ENCODE peak calls at places on chromosomes 11 and 22, in seven cellular contexts. S is pancreas; K is CD8-positive, alpha-beta memory T cell; D is suprapubic skin; T is A549; P is mesendoderm; H is GM23338. W is an unnamed sample. For H3K4me1, the result is how much of the 10 kb centered on the place peaks cover.

GRCh38 chr11:63985812-63986155 is 454 bp upstream of the OTUB1 start:
- DNase-seq in P (no peak), K (peak), S (no peak), H (peak), T (no peak), D (no peak), W (peak)

GRCh38 chr11:126497581-126498109 is 142.2 kb downstream of the ST3GAL4 start:
- DNase-seq in K (no peak), S (peak), T (no peak), P (peak), D (no peak), H (no peak), W (no peak)

GRCh38 chr11:35065566-35065965 is 73.4 kb upstream of the CD44 start:
- DNase-seq in P (no peak), S (no peak), K (no peak), D (no peak), H (no peak), T (no peak), W (no peak)

GRCh38 chr11:17684550-17684949 is 34.8 kb upstream of the MYOD1 start:
- DNase-seq in T (no peak), S (no peak), P (no peak), H (no peak), K (no peak), D (no peak), W (no peak)

GRCh38 chr22:36332623-36333331 is 55.0 kb downstream of the MYH9 start:
- DNase-seq in H (no peak), P (peak), K (peak), T (no peak), D (no peak), S (no peak), W (peak)

GRCh38 chr11:1546077-1546535 is 26.0 kb downstream of the DUSP8 start:
- DNase-seq in H (peak), P (no peak), T (no peak), S (no peak), K (no peak), D (no peak), W (peak)

GRCh38 chr11:113090716-113091577 is 129.7 kb downstream of the NCAM1 start:
- DNase-seq in S (no peak), K (no peak), P (no peak), H (no peak), D (no peak), T (no peak), W (no peak)

GRCh38 chr22:35824256-35824655 is 106.6 kb downstream of the APOL5 start:
- DNase-seq in K (no peak), D (no peak), S (no peak), P (no peak), T (no peak), H (no peak), W (no peak)

GRCh38 chr11:113668255-113668654 is 37.9 kb downstream of the TMPRSS5 start:
- DNase-seq in T (no peak), H (no peak), S (no peak), D (no peak), K (no peak), P (no peak), W (no peak)

GRCh38 chr11:46649180-46649738 is 31.9 kb downstream of the ATG13 start:
- DNase-seq in T (no peak), D (no peak), H (no peak), P (peak), K (no peak), S (no peak), W (no peak)

GRCh38 chr22:37198290-37199102 is 10.4 kb upstream of the C1QTNF6 start:
- DNase-seq in S (peak), D (peak), H (peak), P (peak), K (peak), T (peak), W (peak)

GRCh38 chr11:95827661-95828060 is 37.4 kb downstream of the CEP57 start:
- DNase-seq in P (no peak), K (no peak), H (no peak), S (no peak), T (no peak), D (no peak), W (no peak)

GRCh38 chr22:45516923-45517675 is 14.4 kb downstream of the FBLN1 start:
- DNase-seq in K (no peak), H (peak), D (no peak), T (no peak), S (no peak), P (peak), W (no peak)

GRCh38 chr11:32090774-32091370 is at the start of gene RCN1:
- DNase-seq in T (peak), S (peak), D (peak), K (peak), H (peak), P (peak), W (peak)

GRCh38 chr11:65355776-65356393 is 1.3 kb downstream of the TIGD3 start:
- DNase-seq in P (peak), D (peak), K (peak), T (no peak), S (peak), H (peak), W (peak)

GRCh38 chr22:20613301-20613700 is 105.9 kb downstream of the MED15 start:
- DNase-seq in D (no peak), H (no peak), P (no peak), S (no peak), K (no peak), T (no peak), W (no peak)

GRCh38 chr22:38987171-38987895 is 5.2 kb downstream of the APOBEC3B start:
- DNase-seq in T (no peak), S (no peak), H (no peak), D (no peak), P (no peak), K (no peak), W (no peak)

GRCh38 chr22:21754523-21755128 is 19.0 kb upstream of the YPEL1 start:
- DNase-seq in H (no peak), P (peak), S (no peak), K (no peak), D (no peak), T (no peak), W (peak)

GRCh38 chr11:130209128-130209932 is 49.7 kb downstream of the ST14 start:
- DNase-seq in S (no peak), D (peak), P (no peak), K (no peak), T (no peak), H (no peak), W (peak)

GRCh38 chr11:37449146-37449545 is 851.1 kb upstream of the RAG2 start:
- DNase-seq in K (no peak), T (no peak), S (no peak), H (peak), D (no peak), P (peak), W (no peak)

GRCh38 chr22:49934891-49935557 is 16.6 kb downstream of the CRELD2 start:
- DNase-seq in S (peak), H (peak), D (no peak), T (no peak), K (peak), P (no peak), W (peak)

GRCh38 chr11:65493367-65494176 is 5.3 kb upstream of the MALAT1 start:
- DNase-seq in T (peak), H (peak), D (peak), K (no peak), S (no peak), P (peak), W (peak)

GRCh38 chr11:92762175-92762574 is 207.3 kb upstream of the MTNR1B start:
- DNase-seq in K (no peak), S (no peak), T (no peak), H (no peak), P (no peak), D (no peak), W (no peak)

GRCh38 chr11:33674035-33674814 is 26.4 kb downstream of the C11orf91 start:
- DNase-seq in T (no peak), H (no peak), D (no peak), K (no peak), S (no peak), P (peak), W (no peak)

GRCh38 chr11:31874631-31875191 is 63.6 kb upstream of the PAX6 start:
- DNase-seq in P (peak), H (no peak), T (no peak), K (no peak), S (no peak), D (no peak), W (no peak)

GRCh38 chr11:1327064-1327460 is 17.6 kb upstream of the TOLLIP start:
- DNase-seq in S (no peak), K (no peak), P (no peak), H (no peak), D (no peak), T (no peak), W (no peak)

GRCh38 chr11:73995731-73996130 is 13.1 kb upstream of the UCP2 start:
- DNase-seq in K (peak), H (no peak), T (no peak), D (no peak), S (no peak), P (no peak), W (no peak)

GRCh38 chr11:7115775-7116174 is 27.0 kb downstream of the RBMXL2 start:
- DNase-seq in D (no peak), P (no peak), T (no peak), K (no peak), H (no peak), S (no peak), W (no peak)

GRCh38 chr11:63362196-63362829 is 7.3 kb upstream of the SLC22A9 start:
- DNase-seq in D (no peak), T (no peak), P (no peak), H (no peak), S (no peak), K (no peak), W (no peak)

GRCh38 chr11:47506363-47506762 is 46.6 kb downstream of the CELF1 start:
- DNase-seq in D (no peak), P (no peak), T (no peak), S (no peak), K (no peak), H (no peak), W (no peak)

GRCh38 chr11:134275534-134276395 is at the start of gene GLB1L3:
- DNase-seq in K (peak), H (peak), D (no peak), T (peak), S (peak), P (peak), W (peak)

GRCh38 chr11:12429155-12429554 is 51.8 kb downstream of the PARVA start:
- DNase-seq in T (no peak), H (no peak), D (no peak), S (no peak), K (no peak), P (no peak), W (no peak)

GRCh38 chr11:12421386-12421785 is 44.0 kb downstream of the PARVA start:
- DNase-seq in S (no peak), H (no peak), T (no peak), K (no peak), P (no peak), D (no peak), W (no peak)

GRCh38 chr11:12430351-12430750 is 53.0 kb downstream of the PARVA start:
- DNase-seq in T (no peak), D (no peak), P (no peak), H (no peak), S (no peak), K (no peak), W (no peak)

GRCh38 chr11:12430912-12431311 is 53.5 kb downstream of the PARVA start:
- DNase-seq in D (peak), K (no peak), P (no peak), H (no peak), S (no peak), T (peak), W (no peak)

DNA sequence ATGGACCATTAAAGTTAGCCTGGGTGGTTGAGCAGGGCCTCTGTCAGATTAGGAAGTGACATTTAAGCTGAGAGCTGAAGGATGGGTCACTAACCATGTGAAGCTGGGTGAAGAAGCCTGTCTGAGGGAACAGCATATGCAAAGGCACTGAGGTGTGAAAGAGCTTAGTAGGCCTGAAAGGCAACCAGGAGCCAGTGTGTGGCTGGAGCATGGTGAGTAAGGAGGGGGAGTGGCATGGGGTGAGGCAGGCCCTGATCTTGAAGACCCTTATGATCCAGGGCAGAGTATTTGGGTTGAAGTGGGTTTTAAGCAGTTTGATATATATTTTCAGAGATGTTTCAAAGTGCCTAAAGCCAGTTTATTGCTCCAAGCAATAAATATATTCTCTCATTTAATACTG is 48.8 kb downstream of the PARVA start:
- DNase-seq in H (no peak), K (no peak), D (no peak), T (no peak), S (no peak), P (no peak), W (no peak)
- H3K4me1 ChIP-seq in H (under half), K (under half), D (under half), T (under half), S (under half), P (under half), W (under half)

DNA sequence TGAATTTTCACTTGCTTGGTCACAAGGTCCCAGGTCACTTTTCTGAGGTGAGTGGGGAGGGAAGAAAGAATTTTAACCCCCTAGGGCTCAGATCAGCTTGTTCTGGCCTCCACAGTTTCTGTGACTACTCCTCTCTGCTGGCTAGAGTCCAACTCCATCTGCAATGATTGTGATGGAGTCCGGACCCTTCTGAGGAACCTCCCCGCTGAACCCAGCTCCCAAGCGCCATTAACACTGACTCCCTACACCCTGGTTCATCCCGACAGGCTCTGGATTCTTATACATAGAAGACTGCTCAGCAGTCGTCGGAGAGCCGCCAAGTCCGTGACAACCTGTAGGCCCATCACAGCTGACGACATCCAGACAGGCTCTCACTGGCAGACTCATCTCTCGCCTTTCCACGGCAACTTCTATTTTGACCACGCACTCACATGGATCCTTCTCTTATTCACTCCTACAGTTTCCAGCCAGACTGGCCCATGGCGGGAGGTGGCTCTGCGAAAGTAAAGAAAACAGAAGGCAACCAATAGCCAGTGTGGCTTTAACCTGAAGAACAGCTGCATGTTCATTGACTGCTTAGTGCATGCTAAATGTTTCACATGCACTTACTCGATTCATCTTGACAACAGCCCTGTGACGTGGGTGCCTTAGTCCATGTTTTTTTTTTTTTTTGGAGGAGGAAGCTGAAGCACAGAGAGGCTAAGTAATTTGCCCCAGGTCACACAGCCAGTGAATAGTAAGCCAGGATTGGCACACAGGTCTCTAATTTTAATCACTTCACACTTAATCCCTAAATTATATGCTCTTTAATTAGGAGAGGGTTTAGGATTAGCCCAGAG is 68.0 kb upstream of the PRDM11 start:
- DNase-seq in S (no peak), P (no peak), H (no peak), D (no peak), T (no peak), K (no peak), W (no peak)
- H3K4me1 ChIP-seq in S (under half), P (under half), H (under half), D (under half), T (under half), K (half or more), W (under half)

GRCh38 chr11:118334746-118335145 is 7.8 kb downstream of the CD3D start:
- DNase-seq in K (no peak), H (no peak), S (no peak), P (no peak), T (no peak), D (no peak), W (no peak)

GRCh38 chr11:118339281-118340045 is 3.0 kb downstream of the CD3D start:
- DNase-seq in P (no peak), K (no peak), T (no peak), H (no peak), S (no peak), D (no peak), W (no peak)

GRCh38 chr11:118341749-118342489 is 586 bp downstream of the CD3D start:
- DNase-seq in T (no peak), P (no peak), H (no peak), D (no peak), S (no peak), K (no peak), W (no peak)

GRCh38 chr11:118340437-118340836 is 2.1 kb downstream of the CD3D start:
- DNase-seq in K (no peak), H (no peak), D (no peak), T (no peak), P (no peak), S (no peak), W (no peak)

GRCh38 chr11:118338637-118339061 is 3.9 kb downstream of the CD3D start:
- DNase-seq in K (peak), T (no peak), S (no peak), P (peak), D (no peak), H (peak), W (peak)
- H3K4me1 ChIP-seq in K (half or more), T (under half), S (under half), P (under half), D (under half), H (under half), W (under half)

GRCh38 chr11:87739766-87740165 is 435.5 kb downstream of the RAB38 start:
- DNase-seq in P (no peak), S (no peak), H (no peak), K (no peak), D (no peak), T (no peak), W (no peak)

GRCh38 chr11:87736928-87737327 is 438.3 kb downstream of the RAB38 start:
- DNase-seq in P (no peak), H (no peak), S (no peak), K (no peak), T (no peak), D (no peak), W (no peak)

GRCh38 chr11:87740513-87740912 is 434.7 kb downstream of the RAB38 start:
- DNase-seq in P (no peak), K (no peak), S (no peak), D (no peak), T (no peak), H (no peak), W (no peak)

GRCh38 chr11:87743002-87743401 is 432.2 kb downstream of the RAB38 start:
- DNase-seq in T (no peak), K (no peak), H (peak), S (no peak), D (no peak), P (peak), W (no peak)

GRCh38 chr11:87740968-87741367 is 434.3 kb downstream of the RAB38 start:
- DNase-seq in P (no peak), K (no peak), H (no peak), T (no peak), D (no peak), S (no peak), W (peak)
- H3K4me1 ChIP-seq in P (under half), K (under half), H (under half), T (under half), D (under half), S (under half), W (under half)

GRCh38 chr11:68009391-68010000 is 631 bp upstream of the ALDH3B1 start:
- DNase-seq in K (no peak), H (peak), S (no peak), T (no peak), D (no peak), P (no peak), W (peak)
- H3K4me1 ChIP-seq in K (under half), H (under half), S (under half), T (half or more), D (half or more), P (under half), W (under half)

DNA sequence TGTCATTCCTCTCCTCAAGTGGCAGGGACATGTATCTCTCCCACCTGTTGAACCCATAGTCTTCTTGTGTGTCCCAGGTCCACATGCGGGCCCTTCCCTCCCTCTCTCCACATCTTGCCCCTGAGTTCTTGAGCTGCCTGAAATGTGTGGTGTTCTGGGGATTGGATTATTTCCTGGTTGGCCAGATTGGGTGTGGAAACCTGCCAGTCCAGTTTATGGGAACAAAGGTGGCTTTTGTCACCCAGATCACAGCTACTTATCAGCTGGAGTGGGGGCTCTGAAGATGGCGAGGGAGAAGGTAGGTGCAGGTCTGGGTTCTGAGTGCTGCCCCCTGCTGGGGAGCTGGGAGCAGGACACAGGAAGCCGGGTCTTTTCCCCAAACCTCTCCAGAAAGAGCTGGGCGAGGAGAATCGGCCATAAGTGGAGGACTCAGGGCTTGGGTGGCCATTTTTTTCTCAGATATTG is 14.2 kb downstream of the DTX4 start:
- DNase-seq in D (no peak), T (peak), K (peak), S (no peak), P (peak), H (peak), W (peak)
- H3K4me1 ChIP-seq in D (under half), T (under half), K (under half), S (under half), P (under half), H (under half), W (half or more)

GRCh38 chr11:117068303-117068860 is 29.8 kb downstream of the SIK3 start:
- DNase-seq in H (no peak), K (no peak), D (no peak), S (no peak), P (no peak), T (no peak), W (no peak)
- H3K4me1 ChIP-seq in H (under half), K (under half), D (under half), S (under half), P (under half), T (half or more), W (under half)